ENCODE peak calls at places on chromosomes 16 and 17, in ten cellular contexts. X is AG04450; U is lower lobe of right lung; Y is A549; Q is activated CD8-positive, alpha-beta T cell treated with anti-CD3 and anti-CD28 coated beads for 36 hours; F is stomach; K is OCI-LY7; L is pancreas; I is tibial artery; S is cardiac fibroblast. O is an unnamed sample.

GRCh38 chr17:81923302-81924260 is 4.0 kb downstream of the MAFG start:
- DNase-seq in F (peak), L (peak), I (peak), Y (peak), X (peak), S (peak), K (no peak), Q (no peak), U (peak), O (no peak)

GRCh38 chr16:20849587-20850390 is 43.5 kb downstream of the REXO5 start:
- DNase-seq in S (peak), Q (peak), L (peak), F (peak), I (peak), U (peak), K (peak), X (peak), Y (peak), O (peak)

GRCh38 chr16:12412890-12413289 is 390.8 kb downstream of the CPPED1 start:
- DNase-seq in U (no peak), X (no peak), Q (no peak), I (no peak), Y (no peak), L (no peak), K (no peak), F (no peak), S (no peak), O (no peak)

GRCh38 chr17:76753061-76753961 is 15.4 kb downstream of the MFSD11 start:
- DNase-seq in X (no peak), L (no peak), Y (no peak), U (no peak), Q (no peak), F (no peak), K (peak), S (no peak), I (no peak), O (no peak)

GRCh38 chr16:85007815-85008214 is 3.5 kb downstream of the ZDHHC7 start:
- DNase-seq in I (no peak), L (no peak), Y (no peak), U (peak), S (no peak), K (no peak), Q (no peak), X (no peak), F (no peak), O (no peak)

GRCh38 chr17:65049085-65049756 is 7.3 kb downstream of the GNA13 start:
- DNase-seq in X (no peak), I (no peak), K (no peak), Y (no peak), U (no peak), S (no peak), Q (peak), F (no peak), L (no peak), O (no peak)

GRCh38 chr17:47251421-47251940 is 2.1 kb upstream of the ITGB3 start:
- DNase-seq in K (no peak), S (no peak), L (no peak), U (no peak), Q (no peak), X (no peak), Y (no peak), F (no peak), I (no peak), O (no peak)

GRCh38 chr16:86343111-86343642 is 167.2 kb upstream of the FOXF1 start:
- DNase-seq in U (no peak), X (peak), Q (no peak), F (peak), I (peak), L (no peak), S (peak), K (no peak), Y (no peak), O (no peak)

GRCh38 chr17:72749119-72749572 is 343.3 kb downstream of the SLC39A11 start:
- DNase-seq in Y (no peak), U (no peak), L (no peak), F (no peak), Q (no peak), K (no peak), S (no peak), X (no peak), I (no peak), O (no peak)

GRCh38 chr17:7834554-7834890 is 505 bp downstream of the KDM6B start:
- DNase-seq in Y (peak), Q (peak), K (no peak), U (peak), S (peak), X (no peak), F (peak), I (no peak), L (peak), O (no peak)

GRCh38 chr16:80948886-80949502 is 57.7 kb downstream of the CMC2 start:
- DNase-seq in L (peak), U (peak), Y (no peak), Q (peak), K (peak), I (peak), S (peak), F (no peak), X (no peak), O (peak)
- TF ChIP-seq CTCF in L (peak), U (peak), Y (no peak), Q (peak), K (peak), I (peak), S (peak), F (no peak), X (peak), O (peak)

GRCh38 chr16:10876305-10876704 is 697 bp upstream of the CIITA start:
- DNase-seq in L (no peak), U (no peak), I (no peak), Y (no peak), S (no peak), X (no peak), Q (no peak), F (no peak), K (no peak), O (no peak)

GRCh38 chr16:10878328-10878643 is 1.3 kb downstream of the CIITA start:
- DNase-seq in S (no peak), K (no peak), Y (no peak), U (no peak), I (no peak), Q (peak), F (no peak), L (no peak), X (no peak), O (no peak)

GRCh38 chr16:10876799-10877341 is at the start of gene CIITA:
- DNase-seq in K (peak), L (peak), S (peak), Y (no peak), X (peak), Q (peak), U (peak), F (peak), I (peak), O (peak)

GRCh38 chr16:10878644-10879498 is 1.9 kb downstream of the CIITA start:
- DNase-seq in K (peak), X (no peak), U (peak), Y (no peak), Q (peak), L (peak), F (peak), S (peak), I (peak), O (peak)

DNA sequence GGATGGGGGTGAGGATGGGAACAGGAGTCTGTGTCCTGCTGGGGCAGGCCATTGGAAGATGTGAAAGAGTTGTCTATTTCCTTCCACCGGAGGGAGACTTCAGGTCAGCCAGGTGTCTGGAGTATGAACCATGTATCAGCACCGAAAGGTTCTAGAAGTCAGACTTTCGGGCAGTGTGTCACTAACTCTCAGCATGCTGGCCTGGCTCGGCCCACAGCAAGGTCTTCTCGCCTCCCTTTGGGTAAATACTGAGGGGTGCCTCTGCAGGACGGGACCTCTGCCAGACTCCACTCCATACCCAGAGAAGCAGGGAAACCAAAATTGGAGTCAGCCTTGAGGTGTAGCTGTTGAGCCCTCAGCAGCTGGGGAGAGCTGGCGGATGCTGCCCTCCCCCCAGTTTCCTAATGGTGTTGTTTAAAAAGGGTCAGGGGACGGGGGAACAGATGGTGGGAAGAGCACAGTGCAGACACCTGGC is 507 bp downstream of the CIITA start:
- DNase-seq in S (no peak), X (no peak), L (no peak), I (no peak), K (peak), U (no peak), Q (no peak), F (no peak), Y (no peak), O (no peak)
- TF ChIP-seq CTCF in S (no peak), X (no peak), L (no peak), I (no peak), K (peak), U (no peak), Q (no peak), F (no peak), Y (no peak), O (peak)

DNA sequence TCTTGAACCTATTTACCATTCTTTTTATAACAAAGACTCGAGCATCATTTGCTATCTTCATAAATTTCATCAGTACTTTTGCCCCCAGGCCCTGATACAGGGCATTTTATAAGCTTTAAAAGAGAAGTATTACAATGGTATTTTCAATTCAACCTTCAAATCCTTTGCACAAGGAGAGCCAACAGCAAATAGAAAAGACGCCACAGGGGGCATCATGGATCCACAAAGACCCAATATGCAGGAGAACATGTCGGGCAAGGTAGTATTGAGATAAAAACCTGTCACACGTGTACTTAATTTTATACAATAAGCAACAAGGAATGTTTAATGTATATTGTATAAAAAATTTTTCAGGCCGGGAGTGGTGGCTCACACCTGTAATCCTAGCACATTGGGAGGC is 10.2 kb downstream of the MAP3K14 start:
- DNase-seq in Y (no peak), F (no peak), I (no peak), L (no peak), S (no peak), Q (no peak), K (no peak), X (no peak), U (no peak), O (no peak)
- TF ChIP-seq CTCF in Y (peak), F (no peak), I (no peak), L (no peak), S (no peak), Q (no peak), K (peak), X (peak), U (no peak), O (no peak)

GRCh38 chr16:4253394-4254150 is 11.7 kb upstream of the SRL start:
- DNase-seq in S (peak), U (peak), X (peak), Y (peak), F (peak), I (peak), Q (peak), K (peak), L (peak), O (peak)
- TF ChIP-seq CTCF in S (no peak), U (no peak), X (no peak), Y (no peak), F (no peak), I (no peak), Q (no peak), K (no peak), L (no peak), O (no peak)

GRCh38 chr17:51640108-51640622 is 379.8 kb downstream of the UTP18 start:
- DNase-seq in Q (peak), U (no peak), Y (peak), K (peak), F (no peak), S (peak), I (no peak), X (no peak), L (no peak), O (peak)
- TF ChIP-seq CTCF in Q (peak), U (peak), Y (peak), K (peak), F (no peak), S (no peak), I (no peak), X (no peak), L (no peak), O (peak)

DNA sequence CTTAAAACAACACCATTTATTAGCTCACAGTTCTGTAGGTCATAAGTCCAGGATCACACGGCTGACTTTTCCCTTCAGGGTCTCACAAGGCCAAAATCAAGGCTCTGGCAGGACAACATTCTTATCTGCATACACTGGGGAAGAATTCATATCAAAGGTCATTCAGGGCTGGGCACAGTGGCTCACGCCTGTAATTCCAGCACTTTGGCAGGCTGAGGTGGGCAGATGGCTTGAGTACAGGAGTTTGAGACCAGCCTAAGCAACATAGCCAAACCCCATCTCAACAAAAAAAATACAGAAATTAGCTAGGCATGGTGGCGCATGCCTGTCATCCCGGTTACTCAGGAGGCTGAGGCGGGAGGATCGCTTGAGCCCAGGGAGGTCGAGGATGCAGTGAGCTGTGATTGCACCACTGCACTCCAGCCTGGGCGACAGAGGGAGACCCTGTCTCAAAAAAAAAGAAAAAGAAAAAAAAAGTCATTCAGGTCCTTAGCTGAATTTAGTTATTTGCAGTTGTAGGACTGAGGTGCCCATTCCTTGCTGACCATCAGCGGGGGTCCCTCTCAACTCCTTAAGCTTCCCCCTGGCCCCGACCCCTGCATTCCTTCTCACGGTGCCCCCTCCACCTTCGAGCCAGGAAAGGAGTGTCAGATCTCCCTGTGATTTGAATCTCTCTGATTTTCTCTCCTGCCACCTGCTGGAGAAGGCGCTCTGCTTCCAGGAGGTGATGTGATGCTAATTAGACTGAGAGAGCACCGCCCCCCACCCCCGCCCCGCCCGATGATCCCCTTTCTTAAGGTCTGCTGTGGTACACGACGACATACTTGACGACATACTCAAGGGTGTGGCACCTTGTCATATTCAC is 91.8 kb upstream of the CLEC18A start:
- DNase-seq in L (peak), K (peak), Y (peak), U (no peak), Q (peak), I (no peak), X (no peak), S (no peak), F (peak), O (peak)
- TF ChIP-seq CTCF in L (no peak), K (peak), Y (peak), U (peak), Q (peak), I (peak), X (peak), S (peak), F (no peak), O (peak)

GRCh38 chr16:306911-307370 is 24.0 kb downstream of the PDIA2 start:
- DNase-seq in X (no peak), I (no peak), Y (no peak), F (no peak), L (no peak), S (no peak), Q (no peak), U (no peak), K (no peak), O (no peak)

GRCh38 chr16:301950-302349 is 19.0 kb downstream of the PDIA2 start:
- DNase-seq in S (no peak), Y (no peak), U (no peak), I (no peak), X (no peak), L (no peak), K (no peak), Q (no peak), F (no peak), O (no peak)

GRCh38 chr16:305916-306315 is 23.0 kb downstream of the PDIA2 start:
- DNase-seq in U (no peak), Y (no peak), I (no peak), L (no peak), Q (no peak), S (no peak), X (no peak), F (no peak), K (no peak), O (no peak)

GRCh38 chr16:301235-301634 is 18.3 kb downstream of the PDIA2 start:
- DNase-seq in L (no peak), Q (no peak), U (no peak), I (no peak), K (no peak), Y (no peak), X (no peak), S (no peak), F (no peak), O (no peak)

DNA sequence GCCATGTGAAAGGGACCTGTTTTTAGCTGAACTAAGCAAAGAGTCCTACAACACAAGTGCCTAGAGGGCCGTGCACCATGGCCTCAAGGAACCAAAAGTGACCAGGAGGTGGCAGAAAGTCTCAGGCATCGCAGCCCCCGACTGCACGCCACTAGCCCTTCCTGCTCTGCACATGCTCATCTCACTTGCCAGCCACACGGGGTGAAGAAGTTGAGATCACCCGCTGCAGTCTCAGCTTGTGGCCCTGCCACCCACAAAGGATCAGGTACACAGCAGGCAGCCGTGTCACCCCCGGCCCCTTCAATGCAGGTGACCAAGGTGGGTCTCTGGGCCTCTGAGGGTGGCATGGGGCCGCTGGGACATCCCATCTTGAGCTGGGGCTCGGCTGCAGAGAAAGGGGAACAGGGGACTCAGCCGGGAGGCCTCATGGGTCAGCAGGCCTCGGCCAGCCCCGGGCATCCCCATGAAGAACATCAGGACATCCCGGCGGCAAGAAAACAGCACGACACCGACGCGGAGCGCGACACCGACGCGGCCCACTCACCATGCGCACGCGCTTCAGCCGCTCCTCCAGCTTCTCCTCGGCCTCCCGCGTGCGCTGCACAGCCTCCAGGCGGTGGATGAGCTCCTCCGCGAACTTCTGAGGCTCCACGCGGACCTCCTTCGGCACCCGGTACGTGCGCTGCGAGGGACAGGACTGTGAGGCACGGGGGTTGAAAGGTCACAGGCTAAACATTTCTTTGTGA is 21.0 kb downstream of the PDIA2 start:
- DNase-seq in Q (no peak), S (no peak), U (no peak), F (no peak), X (no peak), L (no peak), I (no peak), K (no peak), Y (no peak), O (no peak)
- TF ChIP-seq CTCF in Q (no peak), S (peak), U (no peak), F (no peak), X (no peak), L (no peak), I (no peak), K (peak), Y (no peak), O (no peak)